ENCODE peak calls at places on chromosomes 11 and 22, in four cellular contexts. E is Calu3, M is T-helper 9 cell, R is IMR-90. W is an unnamed sample.

GRCh38 chr11:8767466-8768142 is 85.0 kb downstream of the RPL27A start:
- DNase-seq in E (no peak), M (no peak), R (no peak), W (peak; percentile 26)

GRCh38 chr11:45885274-45885920 is at the start of gene MAPK8IP1:
- DNase-seq in E (peak; percentile 58), M (peak; percentile 60), R (no peak), W (no peak)

GRCh38 chr22:42399315-42400271 is 32.6 kb downstream of the NFAM1 start:
- DNase-seq in E (no peak), M (no peak), R (no peak), W (no peak)

GRCh38 chr22:47192106-47192650 is 429.7 kb downstream of the TBC1D22A start:
- DNase-seq in E (no peak), M (no peak), R (no peak), W (no peak)

GRCh38 chr11:48002565-48002964 is 22.2 kb downstream of the PTPRJ start:
- DNase-seq in E (no peak), M (no peak), R (no peak), W (no peak)

GRCh38 chr11:74339619-74340018 is 28.2 kb upstream of the P4HA3 start:
- DNase-seq in E (no peak), M (no peak), R (no peak), W (no peak)

GRCh38 chr22:29817724-29818123 is 20.4 kb downstream of the ASCC2 start:
- DNase-seq in E (no peak), M (no peak), R (no peak), W (no peak)

GRCh38 chr11:16820324-16821092 is 82.1 kb downstream of the C11orf58 start:
- DNase-seq in E (peak; percentile 71), M (peak; percentile 44), R (peak; percentile 61), W (peak; percentile 49)

GRCh38 chr11:256952-257737 is 20.4 kb downstream of the PSMD13 start:
- DNase-seq in E (no peak), M (no peak), R (no peak), W (no peak)

GRCh38 chr11:88507771-88508557 is 170.4 kb upstream of the CTSC start:
- DNase-seq in E (no peak), M (no peak), R (no peak), W (no peak)

GRCh38 chr22:50329236-50329635 is 2.4 kb upstream of the DENND6B start:
- DNase-seq in E (no peak), M (no peak), R (peak; percentile 65), W (no peak)

GRCh38 chr11:3786781-3787428 is 10.4 kb downstream of the NUP98 start:
- DNase-seq in E (no peak), M (no peak), R (no peak), W (peak; percentile 41)

GRCh38 chr22:30272781-30273180 is 6.1 kb upstream of the OSM start:
- DNase-seq in E (no peak), M (no peak), R (no peak), W (no peak)

GRCh38 chr11:61494341-61495038 is 14.1 kb upstream of the LRRC10B start:
- DNase-seq in E (no peak), M (no peak), R (no peak), W (no peak)

GRCh38 chr22:45645526-45646414 is 25.9 kb upstream of the ATXN10 start:
- DNase-seq in E (peak; percentile 95), M (peak; percentile 70), R (peak; percentile 35), W (no peak)

GRCh38 chr22:40213478-40213877 is 35.8 kb downstream of the TNRC6B start:
- DNase-seq in E (no peak), M (no peak), R (no peak), W (no peak)

GRCh38 chr11:87290304-87290922 is 252.7 kb downstream of the TMEM135 start:
- DNase-seq in E (no peak), M (no peak), R (peak; percentile 64), W (peak; percentile 11)

GRCh38 chr22:47804281-47804680 is 1041.8 kb downstream of the TBC1D22A start:
- DNase-seq in E (no peak), M (no peak), R (no peak), W (no peak)

GRCh38 chr22:39559456-39560105 is 11.0 kb upstream of the CACNA1I start:
- DNase-seq in E (peak; percentile 65), M (no peak), R (no peak), W (no peak)

GRCh38 chr11:71940561-71941219 is 11.8 kb downstream of the RNF121 start:
- DNase-seq in E (no peak), M (no peak), R (no peak), W (no peak)

GRCh38 chr11:456533-456932 is 6.5 kb downstream of the PTDSS2 start:
- DNase-seq in E (no peak), M (peak; percentile 39), R (no peak), W (no peak)

GRCh38 chr11:45092901-45093760 is 53.3 kb upstream of the PRDM11 start:
- DNase-seq in E (no peak), M (no peak), R (peak; percentile 85), W (no peak)

GRCh38 chr11:27158763-27159679 is 118.4 kb downstream of the BBOX1 start:
- DNase-seq in E (peak; percentile 53), M (no peak), R (peak; percentile 81), W (peak; percentile 26)

GRCh38 chr11:91396243-91397133 is 828.1 kb upstream of the FAT3 start:
- DNase-seq in E (peak; percentile 22), M (no peak), R (peak; percentile 0), W (no peak)

GRCh38 chr22:20437253-20438065 is at the start of gene SCARF2:
- DNase-seq in E (no peak), M (no peak), R (peak; percentile 62), W (no peak)

GRCh38 chr11:62402226-62402625 is 16.6 kb upstream of the SCGB1A1 start:
- DNase-seq in E (no peak), M (peak; percentile 31), R (no peak), W (no peak)

GRCh38 chr22:50303848-50304527 is 3.5 kb downstream of the PLXNB2 start:
- DNase-seq in E (peak; percentile 85), M (no peak), R (no peak), W (no peak)

GRCh38 chr11:13644997-13645667 is 23.3 kb upstream of the FAR1 start:
- DNase-seq in E (no peak), M (no peak), R (no peak), W (no peak)

GRCh38 chr11:9601041-9601875 is 27.8 kb downstream of the WEE1 start:
- DNase-seq in E (no peak), M (peak; percentile 27), R (peak; percentile 89), W (no peak)

GRCh38 chr22:48627203-48627602 is 1200.5 kb downstream of the BRD1 start:
- DNase-seq in E (no peak), M (no peak), R (no peak), W (no peak)